ENCODE peak calls at places on chromosomes 6 and 20, in four cellular contexts. E is AG04450; Y is naive thymus-derived CD8-positive, alpha-beta T cell; D is left cardiac atrium. S is an unnamed sample.

GRCh38 chr6:128738112-128738511 is 144.8 kb upstream of the LAMA2 start:
- DNase-seq in Y (no peak), E (no peak), D (no peak), S (no peak)

GRCh38 chr20:5969348-5969935 is 19.0 kb downstream of the MCM8 start:
- DNase-seq in E (no peak), Y (no peak), D (no peak), S (no peak)

GRCh38 chr6:47083586-47084047 is 41.5 kb upstream of the ADGRF1 start:
- DNase-seq in Y (no peak), E (peak; percentile 38), D (peak; percentile 88), S (no peak)

GRCh38 chr20:54389872-54390271 is 85.5 kb upstream of the DOK5 start:
- DNase-seq in E (no peak), D (no peak), Y (no peak), S (no peak)

GRCh38 chr6:56101141-56101553 is 146.2 kb downstream of the COL21A1 start:
- DNase-seq in D (no peak), Y (no peak), E (peak; percentile 81), S (no peak)

GRCh38 chr20:44650777-44651493 is 564 bp downstream of the ADA start:
- DNase-seq in D (peak; percentile 40), E (no peak), Y (no peak), S (no peak)

GRCh38 chr20:2387180-2387577 is 6.5 kb downstream of the TGM6 start:
- DNase-seq in Y (no peak), E (no peak), D (no peak), S (peak; percentile 3)

GRCh38 chr6:15504040-15504491 is 158.8 kb downstream of the DTNBP1 start:
- DNase-seq in D (peak; percentile 67), Y (no peak), E (no peak), S (no peak)

GRCh38 chr6:161379828-161380598 is 106.2 kb upstream of the AGPAT4 start:
- DNase-seq in E (no peak), D (peak; percentile 42), Y (no peak), S (no peak)

GRCh38 chr20:36399147-36399968 is 93.2 kb downstream of the DLGAP4 start:
- DNase-seq in Y (peak; percentile 4), E (no peak), D (no peak), S (no peak)